ENCODE peak calls at places on chromosomes 4 and X, in six cellular contexts. U is ELR, J is WERI-Rb-1, S is astrocyte of the hippocampus, C is endothelial cell, H is GM13976. Y is an unnamed sample.

GRCh38 chr4:155442267-155443105 is 65.7 kb upstream of the MAP9 start:
- DNase-seq in U (peak), J (peak), S (peak), C (peak), H (peak), Y (peak)

GRCh38 chrX:154603438-154604430 is 15.3 kb downstream of the CTAG1B start:
- DNase-seq in U (peak), J (peak), S (peak), C (no peak), H (no peak), Y (peak)

GRCh38 chrX:10598540-10598939 is 21.8 kb downstream of the MID1 start:
- DNase-seq in U (no peak), J (no peak), S (peak), C (no peak), H (no peak), Y (no peak)

GRCh38 chr4:15756361-15756861 is 21.7 kb upstream of the CD38 start:
- DNase-seq in U (peak), J (no peak), S (peak), C (no peak), H (peak), Y (no peak)

GRCh38 chr4:68451246-68452211 is 4.3 kb downstream of the TMPRSS11E start:
- DNase-seq in U (peak), J (no peak), S (peak), C (no peak), H (no peak), Y (no peak)

GRCh38 chr4:22339491-22339890 is 176.4 kb downstream of the ADGRA3 start:
- DNase-seq in U (no peak), J (no peak), S (no peak), C (no peak), H (no peak), Y (no peak)

GRCh38 chr4:27358269-27358668 is 497.6 kb downstream of the STIM2 start:
- DNase-seq in U (no peak), J (no peak), S (no peak), C (no peak), H (no peak), Y (no peak)

GRCh38 chrX:38563006-38563405 is 1.7 kb downstream of the TSPAN7 start:
- DNase-seq in U (no peak), J (no peak), S (peak), C (no peak), H (no peak), Y (no peak)

GRCh38 chr4:31461425-31461824 is 741.3 kb downstream of the PCDH7 start:
- DNase-seq in U (peak), J (no peak), S (no peak), C (no peak), H (no peak), Y (no peak)

GRCh38 chr4:7956306-7957112 is 16.8 kb upstream of the AFAP1 start:
- DNase-seq in U (peak), J (no peak), S (peak), C (no peak), H (no peak), Y (no peak)

GRCh38 chr4:187302456-187302855 is 578.8 kb upstream of the FAT1 start:
- DNase-seq in U (no peak), J (no peak), S (peak), C (no peak), H (no peak), Y (no peak)

GRCh38 chr4:102620697-102621497 is 119.7 kb downstream of the NFKB1 start:
- DNase-seq in U (peak), J (peak), S (peak), C (no peak), H (peak), Y (no peak)

GRCh38 chr4:153260553-153261306 is 56.5 kb downstream of the TRIM2 start:
- DNase-seq in U (no peak), J (no peak), S (no peak), C (no peak), H (no peak), Y (no peak)

GRCh38 chrX:101078716-101079115 is at the start of gene TMEM35A:
- DNase-seq in U (peak), J (peak), S (peak), C (peak), H (no peak), Y (no peak)

GRCh38 chr4:76546282-76547166 is 111.5 kb downstream of the SHROOM3 start:
- DNase-seq in U (peak), J (peak), S (peak), C (no peak), H (no peak), Y (no peak)

GRCh38 chr4:33518852-33519251 is 2725.5 kb downstream of the ARAP2 start:
- DNase-seq in U (no peak), J (no peak), S (no peak), C (no peak), H (no peak), Y (no peak)

GRCh38 chr4:134777626-134778025 is 576.0 kb upstream of the PABPC4L start:
- DNase-seq in U (peak), J (peak), S (peak), C (peak), H (no peak), Y (no peak)

GRCh38 chr4:56575820-56576429 is 70.3 kb downstream of the ARL9 start:
- DNase-seq in U (peak), J (no peak), S (peak), C (no peak), H (peak), Y (no peak)

GRCh38 chrX:45497290-45497689 is 296.6 kb upstream of the DIPK2B start:
- DNase-seq in U (peak), J (no peak), S (no peak), C (no peak), H (no peak), Y (no peak)

GRCh38 chrX:11953615-11954014 is 184.7 kb upstream of the FRMPD4 start:
- DNase-seq in U (peak), J (no peak), S (peak), C (no peak), H (no peak), Y (no peak)

GRCh38 chr4:6064383-6064782 is 46.2 kb upstream of the C4orf50 start:
- DNase-seq in U (no peak), J (no peak), S (no peak), C (no peak), H (no peak), Y (no peak)

GRCh38 chrX:66005832-66006449 is 33.9 kb downstream of the VSIG4 start:
- DNase-seq in U (no peak), J (no peak), S (no peak), C (no peak), H (no peak), Y (no peak)

GRCh38 chr4:92516450-92516849 is 212.7 kb downstream of the GRID2 start:
- DNase-seq in U (no peak), J (no peak), S (no peak), C (no peak), H (no peak), Y (no peak)

GRCh38 chr4:19025031-19025430 is 1003.5 kb upstream of the LCORL start:
- DNase-seq in U (no peak), J (no peak), S (peak), C (no peak), H (no peak), Y (no peak)

GRCh38 chr4:53785996-53786395 is 194.7 kb upstream of the LNX1 start:
- DNase-seq in U (no peak), J (no peak), S (no peak), C (no peak), H (no peak), Y (no peak)

GRCh38 chr4:104446431-104446925 is 48.2 kb downstream of the CXXC4 start:
- DNase-seq in U (no peak), J (no peak), S (no peak), C (no peak), H (no peak), Y (no peak)

GRCh38 chr4:83386931-83387897 is 52.6 kb upstream of the HPSE start:
- DNase-seq in U (peak), J (no peak), S (peak), C (no peak), H (no peak), Y (no peak)

GRCh38 chr4:119314356-119314755 is 7.6 kb downstream of the FABP2 start:
- DNase-seq in U (peak), J (peak), S (peak), C (peak), H (peak), Y (no peak)

GRCh38 chrX:72351606-72352338 is 46.1 kb upstream of the CITED1 start:
- DNase-seq in U (no peak), J (no peak), S (no peak), C (no peak), H (no peak), Y (no peak)

GRCh38 chr4:26803462-26803861 is 57.2 kb upstream of the STIM2 start:
- DNase-seq in U (no peak), J (peak), S (peak), C (no peak), H (no peak), Y (no peak)

GRCh38 chr4:80913381-80913780 is 117.1 kb upstream of the BMP3 start:
- DNase-seq in U (no peak), J (no peak), S (no peak), C (no peak), H (no peak), Y (no peak)

GRCh38 chr4:86664959-86665358 is 70.8 kb downstream of the PTPN13 start:
- DNase-seq in U (peak), J (no peak), S (peak), C (no peak), H (no peak), Y (no peak)

GRCh38 chrX:138008280-138008679 is 442.4 kb downstream of the ZIC3 start:
- DNase-seq in U (no peak), J (no peak), S (no peak), C (no peak), H (no peak), Y (no peak)

GRCh38 chr4:164648151-164648848 is 105.6 kb upstream of the SMIM31 start:
- DNase-seq in U (peak), J (no peak), S (peak), C (no peak), H (no peak), Y (no peak)

GRCh38 chrX:110146521-110146920 is 143.6 kb downstream of the TMEM164 start:
- DNase-seq in U (peak), J (peak), S (peak), C (peak), H (peak), Y (no peak)

GRCh38 chr4:123785515-123785914 is 388.9 kb downstream of the SPRY1 start:
- DNase-seq in U (peak), J (no peak), S (peak), C (no peak), H (no peak), Y (peak)

GRCh38 chr4:101865501-101866062 is 75.1 kb downstream of the BANK1 start:
- DNase-seq in U (peak), J (no peak), S (peak), C (no peak), H (no peak), Y (no peak)

GRCh38 chrX:75547783-75548182 is 24.9 kb upstream of the ZDHHC15 start:
- DNase-seq in U (no peak), J (no peak), S (peak), C (no peak), H (no peak), Y (no peak)

Y was measured in coronary artery.